ENCODE peak calls at places on chromosomes 4 and X, in seven cellular contexts. Q is upper lobe of right lung; R is NCI-H69; T is nephron progenitor cell; X is activated naive CD4-positive, alpha-beta T cell treated with anti-CD3 and anti-CD28 coated beads, Interleukin-2, amount 10 ng/mL, durations not matched to agents 7 days and 5 days; C is neural progenitor cell; E is HT1080. F is an unnamed sample.

GRCh38 chr4:24930136-24930535 is 17.3 kb upstream of the CCDC149 start:
- DNase-seq in Q (no peak), R (peak; percentile 66), T (no peak), X (no peak), C (no peak), E (no peak), F (peak; percentile 43)

GRCh38 chrX:4682637-4683036 is 969.2 kb upstream of the PRKX start:
- DNase-seq in Q (no peak), R (no peak), T (no peak), X (no peak), C (no peak), E (no peak), F (no peak)

GRCh38 chr4:38902695-38903094 is 35.1 kb downstream of the FAM114A1 start:
- DNase-seq in Q (no peak), R (peak; percentile 6), T (no peak), X (no peak), C (peak; percentile 21), E (peak; percentile 33), F (peak; percentile 24)

GRCh38 chr4:46937493-46937892 is 28.4 kb upstream of the COX7B2 start:
- DNase-seq in Q (no peak), R (no peak), T (no peak), X (no peak), C (no peak), E (peak; percentile 17), F (peak; percentile 1)

GRCh38 chr4:184648220-184649025 is 824 bp downstream of the CASP3 start:
- DNase-seq in Q (peak; percentile 87), R (peak; percentile 64), T (peak; percentile 69), X (peak; percentile 71), C (peak; percentile 69), E (peak; percentile 34), F (peak; percentile 30)

GRCh38 chrX:48996969-48997368 is 5.1 kb downstream of the GRIPAP1 start:
- DNase-seq in Q (no peak), R (no peak), T (peak; percentile 63), X (peak; percentile 29), C (peak; percentile 51), E (no peak), F (no peak)

GRCh38 chr4:154332681-154333421 is 158.7 kb downstream of the DCHS2 start:
- DNase-seq in Q (no peak), R (peak; percentile 33), T (peak; percentile 4), X (peak; percentile 75), C (peak; percentile 87), E (no peak), F (peak; percentile 30)

GRCh38 chr4:47278631-47279030 is 184.9 kb downstream of the COMMD8 start:
- DNase-seq in Q (no peak), R (no peak), T (no peak), X (no peak), C (no peak), E (no peak), F (no peak)

GRCh38 chr4:184146951-184147350 is 70.7 kb downstream of the ENPP6 start:
- DNase-seq in Q (no peak), R (no peak), T (no peak), X (no peak), C (no peak), E (no peak), F (no peak)

GRCh38 chr4:101205878-101206277 is 141.4 kb downstream of the PPP3CA start:
- DNase-seq in Q (no peak), R (peak; percentile 62), T (no peak), X (peak; percentile 60), C (no peak), E (peak; percentile 62), F (peak; percentile 81)

GRCh38 chr4:163967710-163968109 is 473.2 kb downstream of the TMA16 start:
- DNase-seq in Q (no peak), R (no peak), T (no peak), X (no peak), C (no peak), E (no peak), F (no peak)

GRCh38 chr4:146051724-146052396 is 113.2 kb upstream of the ZNF827 start:
- DNase-seq in Q (no peak), R (no peak), T (no peak), X (no peak), C (no peak), E (peak; percentile 51), F (peak; percentile 70)

GRCh38 chr4:184746532-184746870 is 12.6 kb upstream of the CENPU start:
- DNase-seq in Q (no peak), R (no peak), T (no peak), X (no peak), C (no peak), E (no peak), F (peak; percentile 91)

GRCh38 chr4:13483142-13484044 is 747 bp downstream of the RAB28 start:
- DNase-seq in Q (no peak), R (peak; percentile 78), T (peak; percentile 4), X (peak; percentile 43), C (peak; percentile 85), E (peak; percentile 68), F (peak; percentile 73)

GRCh38 chrX:19576742-19577141 is 61.4 kb upstream of the MAP3K15 start:
- DNase-seq in Q (no peak), R (no peak), T (no peak), X (no peak), C (no peak), E (no peak), F (peak; percentile 18)

GRCh38 chrX:139642241-139642927 is 65.6 kb downstream of the MCF2 start:
- DNase-seq in Q (no peak), R (peak; percentile 6), T (peak; percentile 1), X (no peak), C (peak; percentile 71), E (peak; percentile 28), F (peak; percentile 18)

GRCh38 chrX:75107863-75108509 is 48.1 kb downstream of the ABCB7 start:
- DNase-seq in Q (no peak), R (no peak), T (no peak), X (no peak), C (no peak), E (no peak), F (no peak)

GRCh38 chr4:65825121-65825520 is 154.8 kb upstream of the EPHA5 start:
- DNase-seq in Q (no peak), R (no peak), T (no peak), X (no peak), C (no peak), E (peak; percentile 87), F (peak; percentile 70)

GRCh38 chr4:6465985-6466384 is 6.4 kb downstream of the PPP2R2C start:
- DNase-seq in Q (no peak), R (no peak), T (no peak), X (no peak), C (no peak), E (no peak), F (no peak)

GRCh38 chrX:153557618-153558017 is 40.2 kb downstream of the ATP2B3 start:
- DNase-seq in Q (no peak), R (no peak), T (no peak), X (no peak), C (no peak), E (no peak), F (no peak)

GRCh38 chrX:99271641-99272040 is 1138.4 kb downstream of the PCDH19 start:
- DNase-seq in Q (no peak), R (no peak), T (no peak), X (no peak), C (no peak), E (no peak), F (no peak)

GRCh38 chr4:4182835-4183568 is 43.7 kb downstream of the OTOP1 start:
- DNase-seq in Q (no peak), R (peak; percentile 13), T (peak; percentile 66), X (peak; percentile 56), C (peak; percentile 80), E (no peak), F (peak; percentile 10)

GRCh38 chrX:20067709-20068315 is 48.9 kb downstream of the MAP7D2 start:
- DNase-seq in Q (peak; percentile 76), R (peak; percentile 90), T (peak; percentile 8), X (no peak), C (no peak), E (peak; percentile 77), F (peak; percentile 90)

GRCh38 chrX:134622056-134622812 is 36.0 kb downstream of the PLAC1 start:
- DNase-seq in Q (no peak), R (no peak), T (no peak), X (no peak), C (no peak), E (peak; percentile 88), F (peak; percentile 86)

GRCh38 chr4:7539659-7540058 is 104.9 kb upstream of the PSAPL1 start:
- DNase-seq in Q (no peak), R (peak; percentile 66), T (peak; percentile 68), X (peak; percentile 79), C (peak; percentile 29), E (peak; percentile 90), F (no peak)

GRCh38 chr4:106140601-106141000 is 175.4 kb downstream of the TBCK start:
- DNase-seq in Q (no peak), R (no peak), T (no peak), X (no peak), C (no peak), E (no peak), F (no peak)

GRCh38 chr4:143355540-143356217 is 19.0 kb downstream of the GAB1 start:
- DNase-seq in Q (no peak), R (peak; percentile 85), T (no peak), X (no peak), C (no peak), E (peak; percentile 23), F (peak; percentile 43)

GRCh38 chrX:1546601-1547275 is 9.8 kb upstream of the P2RY8 start:
- DNase-seq in Q (no peak), R (no peak), T (no peak), X (no peak), C (no peak), E (no peak), F (no peak)

GRCh38 chrX:23784487-23785301 is 1.7 kb downstream of the SAT1 start:
- DNase-seq in Q (no peak), R (no peak), T (no peak), X (no peak), C (no peak), E (peak; percentile 73), F (peak; percentile 95)